ENCODE peak calls at places on chromosomes 11 and 22, in four cellular contexts. A, J, K and R are unnamed samples.

GRCh38 chr11:125376117-125376516 is 119.9 kb downstream of the FEZ1 start:
- DNase-seq in K (no peak), A (no peak), J (no peak), R (peak; percentile 52)

GRCh38 chr22:30906411-30906810 is 62.2 kb downstream of the MORC2 start:
- DNase-seq in J (no peak), K (no peak), A (no peak), R (no peak)

GRCh38 chr22:38638216-38638615 is 18.0 kb downstream of the FAM227A start:
- DNase-seq in J (no peak), A (no peak), K (no peak), R (no peak)

GRCh38 chr11:94117197-94117574 is 11.5 kb upstream of the PANX1 start:
- DNase-seq in A (no peak), K (no peak), J (no peak), R (no peak)

GRCh38 chr22:44889233-44889878 is 120.4 kb downstream of the PHF21B start:
- DNase-seq in K (no peak), A (no peak), J (no peak), R (no peak)

GRCh38 chr11:94849836-94850235 is 81.7 kb downstream of the AMOTL1 start:
- DNase-seq in K (no peak), J (no peak), A (no peak), R (peak; percentile 42)

GRCh38 chr22:42296381-42296853 is 26.0 kb upstream of the TCF20 start:
- DNase-seq in J (no peak), K (no peak), A (no peak), R (peak; percentile 53)

GRCh38 chr11:74870485-74870884 is 78.4 kb downstream of the XRRA1 start:
- DNase-seq in K (no peak), A (no peak), J (no peak), R (no peak)

GRCh38 chr22:21710156-21710555 is 25.4 kb downstream of the YPEL1 start:
- DNase-seq in K (no peak), J (no peak), A (no peak), R (no peak)

GRCh38 chr11:125592305-125593112 is at the start of gene STT3A:
- DNase-seq in J (peak; percentile 85), A (peak; percentile 96), K (peak; percentile 96), R (peak; percentile 99)

GRCh38 chr22:47296405-47297260 is 534.2 kb downstream of the TBC1D22A start:
- DNase-seq in A (no peak), J (no peak), K (no peak), R (no peak)

GRCh38 chr11:128515086-128515485 is 72.3 kb downstream of the ETS1 start:
- DNase-seq in K (no peak), A (no peak), J (no peak), R (no peak)

GRCh38 chr22:45960477-45961386 is 16.2 kb downstream of the WNT7B start:
- DNase-seq in A (no peak), J (no peak), K (no peak), R (no peak)

GRCh38 chr11:64101461-64101860 is 64.5 kb downstream of the MACROD1 start:
- DNase-seq in J (no peak), K (no peak), A (no peak), R (no peak)

GRCh38 chr22:31431950-31432349 is 32.5 kb downstream of the DRG1 start:
- DNase-seq in A (no peak), J (no peak), K (no peak), R (peak; percentile 67)

GRCh38 chr11:2653930-2654739 is 45.7 kb downstream of the KCNQ1OT1 start:
- DNase-seq in J (no peak), A (no peak), K (no peak), R (no peak)

GRCh38 chr11:126914941-126915340 is 85.6 kb downstream of the KIRREL3 start:
- DNase-seq in A (no peak), K (no peak), J (no peak), R (no peak)

GRCh38 chr11:19370100-19370861 is 129.5 kb upstream of the E2F8 start:
- DNase-seq in J (no peak), K (no peak), A (no peak), R (peak; percentile 32)

GRCh38 chr11:17734418-17734911 is at the start of gene KCNC1:
- DNase-seq in A (no peak), J (no peak), K (no peak), R (peak; percentile 12)

GRCh38 chr22:33883561-33883960 is 36.7 kb downstream of the LARGE1 start:
- DNase-seq in J (no peak), A (no peak), K (no peak), R (no peak)

GRCh38 chr22:44537016-44537936 is 39.2 kb upstream of the RTL6 start:
- DNase-seq in J (no peak), K (no peak), A (no peak), R (no peak)

GRCh38 chr11:15010860-15011259 is 38.7 kb upstream of the CALCA start:
- DNase-seq in A (no peak), J (no peak), K (no peak), R (no peak)

GRCh38 chr11:15157738-15158137 is 43.0 kb downstream of the INSC start:
- DNase-seq in A (no peak), K (no peak), J (no peak), R (no peak)

GRCh38 chr22:17264321-17265052 is 45.3 kb upstream of the ADA2 start:
- DNase-seq in K (no peak), A (no peak), J (no peak), R (peak; percentile 26)

GRCh38 chr11:13861411-13861810 is 101.1 kb upstream of the SPON1 start:
- DNase-seq in J (no peak), A (no peak), K (no peak), R (no peak)

GRCh38 chr11:15370774-15371173 is 256.1 kb downstream of the INSC start:
- DNase-seq in J (no peak), K (no peak), A (no peak), R (no peak)

GRCh38 chr11:72189448-72190250 is 2.3 kb upstream of the FOLR1 start:
- DNase-seq in J (no peak), A (no peak), K (no peak), R (no peak)

GRCh38 chr11:133894956-133895549 is 49.7 kb upstream of the SPATA19 start:
- DNase-seq in K (no peak), A (no peak), J (no peak), R (no peak)

GRCh38 chr11:67398661-67399563 is 2.7 kb downstream of the PPP1CA start:
- DNase-seq in K (no peak), J (no peak), A (no peak), R (no peak)

GRCh38 chr11:76615950-76616349 is 54.6 kb downstream of the LRRC32 start:
- DNase-seq in J (peak; percentile 8), A (no peak), K (no peak), R (peak; percentile 59)